ENCODE peak calls at places on chromosomes 1 and 21, in four cellular contexts. M is GM12878, U is HepG2, I is K562. G is an unnamed sample.

GRCh38 chr1:210598135-210598652 is 269.5 kb downstream of the HHAT start:
- DNase-seq in M (no peak), I (no peak), U (peak; percentile 20), G (no peak)

GRCh38 chr1:16882995-16883394 is 12.8 kb upstream of the RNU1-2 start:
- DNase-seq in U (no peak), I (no peak), M (no peak), G (no peak)

GRCh38 chr1:36561365-36561731 is 78.6 kb upstream of the CSF3R start:
- DNase-seq in M (no peak), U (no peak), I (no peak), G (no peak)

GRCh38 chr1:12031039-12031980 is 12.0 kb downstream of the MIIP start:
- DNase-seq in U (no peak), I (peak; percentile 82), M (no peak), G (peak; percentile 64)

GRCh38 chr1:68373173-68373572 is 76.6 kb downstream of the RPE65 start:
- DNase-seq in U (no peak), I (no peak), M (no peak), G (no peak)

GRCh38 chr1:152036316-152037216 is at the start of gene S100A11:
- DNase-seq in U (peak; percentile 34), I (peak; percentile 88), M (peak; percentile 13), G (peak; percentile 75)

GRCh38 chr1:94092210-94092613 is 28.7 kb downstream of the ABCA4 start:
- DNase-seq in I (no peak), U (no peak), M (no peak), G (no peak)

GRCh38 chr1:86201321-86201720 is 44.7 kb upstream of the COL24A1 start:
- DNase-seq in U (no peak), M (no peak), I (no peak), G (no peak)

GRCh38 chr1:153387001-153387400 is 3.9 kb downstream of the S100A8 start:
- DNase-seq in M (no peak), U (no peak), I (no peak), G (no peak)

GRCh38 chr21:14673649-14674048 is 127.5 kb upstream of the SAMSN1 start:
- DNase-seq in M (no peak), I (peak; percentile 39), U (no peak), G (no peak)

GRCh38 chr21:41171210-41171609 is 3.2 kb downstream of the BACE2 start:
- DNase-seq in M (no peak), I (no peak), U (no peak), G (no peak)

GRCh38 chr1:214404154-214404553 is 123.2 kb downstream of the SMYD2 start:
- DNase-seq in U (no peak), I (no peak), M (peak; percentile 12), G (no peak)

GRCh38 chr1:92961896-92962752 is 862 bp upstream of the DIPK1A start:
- DNase-seq in M (peak; percentile 82), U (peak; percentile 22), I (peak; percentile 18), G (peak; percentile 78)

GRCh38 chr1:231062500-231063270 is 22.6 kb upstream of the FAM89A start:
- DNase-seq in I (no peak), M (no peak), U (no peak), G (no peak)

GRCh38 chr1:44347280-44347679 is 7.8 kb downstream of the ERI3 start:
- DNase-seq in M (no peak), I (no peak), U (no peak), G (no peak)

GRCh38 chr1:1347663-1348419 is 1.4 kb downstream of the DVL1 start:
- DNase-seq in M (no peak), I (peak; percentile 80), U (peak; percentile 72), G (no peak)
- H4K20me1 ChIP-seq in M (no peaks in the 10 kb centered on the region), I (peaks cover 39% of the 10 kb centered on the region), U (peaks cover 29% of the 10 kb centered on the region), G (peaks cover 3% of the 10 kb centered on the region)

DNA sequence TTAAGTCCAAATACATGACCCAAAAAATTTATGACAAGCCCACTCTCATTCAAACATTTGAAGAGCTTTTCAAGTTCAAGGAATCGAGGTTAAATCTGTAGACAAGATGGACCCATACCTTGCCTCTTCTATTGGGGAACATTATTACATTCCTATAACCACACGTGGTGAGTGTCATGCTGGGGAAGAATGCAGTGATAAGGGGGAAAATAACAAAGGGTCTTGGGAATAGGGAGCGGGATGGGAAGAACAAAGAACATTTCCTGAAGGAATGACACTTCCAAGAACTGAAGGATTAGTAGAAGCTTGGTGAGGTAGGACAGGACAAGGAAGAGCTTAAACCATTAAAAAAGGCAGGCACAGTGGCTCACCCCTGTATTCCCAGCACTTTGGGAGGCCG is 18.8 kb downstream of the PDZK1 start:
- DNase-seq in I (no peak), U (no peak), M (no peak), G (peak; percentile 13)
- TF ChIP-seq JUNB in I (no peak), U (no peak), M (no peak), G (no peak)

GRCh38 chr1:204263240-204263848 is 49.6 kb upstream of the GOLT1A start:
- DNase-seq in I (no peak), M (no peak), U (no peak), G (no peak)
- TF ChIP-seq EZH2 in I (no peak), M (no peak), U (no peak), G (no peak)

GRCh38 chr1:240562779-240563178 is 49.2 kb downstream of the GREM2 start:
- DNase-seq in I (no peak), U (no peak), M (no peak), G (no peak)
- H4K20me1 ChIP-seq in I (no peaks in the 10 kb centered on the region), U (no peaks in the 10 kb centered on the region), M (no peaks in the 10 kb centered on the region), G (no peaks in the 10 kb centered on the region)

DNA sequence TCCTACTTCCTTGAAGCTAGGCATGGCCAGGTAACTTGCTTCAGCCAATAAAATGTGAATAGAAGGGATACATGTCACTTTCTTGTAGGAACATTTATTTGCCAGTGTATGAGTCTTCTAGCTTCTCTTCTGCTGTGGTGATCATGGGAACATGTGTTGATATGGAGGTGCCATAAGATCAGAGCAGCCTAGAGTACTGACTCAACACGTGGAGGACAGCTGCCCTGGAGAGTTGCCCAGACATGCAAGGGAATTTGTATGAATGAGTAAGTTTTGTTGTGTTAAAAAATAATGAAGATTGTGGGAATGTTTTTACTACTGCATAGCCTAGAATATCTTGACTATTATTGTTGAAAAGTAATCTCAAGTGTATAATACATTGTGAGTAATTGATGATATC is 502.3 kb downstream of the NUF2 start:
- DNase-seq in I (no peak), M (no peak), U (no peak), G (no peak)
- TF ChIP-seq JUNB in I (no peak), M (no peak), U (no peak), G (no peak)

GRCh38 chr1:6450943-6451373 is 15.0 kb downstream of the TNFRSF25 start:
- DNase-seq in M (no peak), I (no peak), U (peak; percentile 89), G (no peak)
- TF ChIP-seq EZH2 in M (no peak), I (no peak), U (no peak), G (no peak)

GRCh38 chr1:33337994-33338494 is 17.1 kb upstream of the A3GALT2 start:
- DNase-seq in M (no peak), U (peak; percentile 52), I (no peak), G (no peak)
- H4K20me1 ChIP-seq in M (no peaks in the 10 kb centered on the region), U (peaks cover 83% of the 10 kb centered on the region), I (peaks cover 35% of the 10 kb centered on the region), G (peaks cover 18% of the 10 kb centered on the region)